ENCODE peak calls at places on chromosomes 5 and 9, in four cellular contexts. U, S, B and K are unnamed samples.

GRCh38 chr5:175254155-175254554 is 189.8 kb downstream of the DRD1 start:
- DNase-seq in U (peak), S (no peak), B (no peak), K (no peak)

GRCh38 chr5:50663636-50664035 is 2.8 kb upstream of the PARP8 start:
- DNase-seq in U (peak), S (no peak), B (no peak), K (peak)

GRCh38 chr9:3240651-3241268 is 285.0 kb downstream of the RFX3 start:
- DNase-seq in S (peak), B (peak), U (peak), K (peak)

GRCh38 chr5:6464441-6464840 is 15.8 kb downstream of the UBE2QL1 start:
- DNase-seq in B (no peak), S (no peak), U (no peak), K (no peak)

GRCh38 chr5:101306391-101307137 is 403.5 kb upstream of the ST8SIA4 start:
- DNase-seq in S (no peak), U (no peak), B (no peak), K (no peak)

GRCh38 chr5:167816864-167817263 is 474.6 kb upstream of the WWC1 start:
- DNase-seq in B (no peak), S (no peak), U (no peak), K (no peak)

GRCh38 chr5:176714067-176714466 is 66.8 kb downstream of the TSPAN17 start:
- DNase-seq in S (no peak), U (no peak), B (no peak), K (no peak)

GRCh38 chr9:89686134-89686533 is 81.3 kb downstream of the GADD45G start:
- DNase-seq in B (no peak), S (no peak), U (no peak), K (no peak)

GRCh38 chr5:173933901-173934300 is 45.8 kb downstream of the CPEB4 start:
- DNase-seq in S (no peak), B (no peak), U (no peak), K (no peak)

GRCh38 chr5:84378420-84378819 is 6.3 kb downstream of the EDIL3 start:
- DNase-seq in B (no peak), U (no peak), S (no peak), K (no peak)

GRCh38 chr9:137064027-137064879 is 6.1 kb downstream of the SAPCD2 start:
- DNase-seq in U (no peak), B (peak), S (peak), K (peak)

GRCh38 chr9:70587143-70587710 is 172.8 kb upstream of the KLF9 start:
- DNase-seq in U (peak), S (no peak), B (no peak), K (no peak)